ENCODE peak calls at places on chromosomes 3 and 15, in nine cellular contexts. O, Y, V, L, R, B, T, J and N are unnamed samples.

GRCh38 chr3:11034297-11035000 is 41.9 kb downstream of the SLC6A1 start:
- DNase-seq in T (no peak), V (no peak), J (no peak), R (no peak), B (no peak), Y (no peak), L (no peak), O (no peak), N (no peak)

GRCh38 chr15:85380860-85381535 is 595 bp downstream of the AKAP13 start:
- DNase-seq in T (peak; percentile 32), J (peak; percentile 50), V (peak; percentile 62), L (peak; percentile 18), B (no peak), Y (peak; percentile 61), R (no peak), O (no peak), N (peak; percentile 57)

GRCh38 chr3:11678735-11679134 is 35.0 kb upstream of the VGLL4 start:
- DNase-seq in B (no peak), O (no peak), J (no peak), L (no peak), V (no peak), T (no peak), Y (no peak), R (peak; percentile 8), N (no peak)

GRCh38 chr3:8596706-8597514 is 47.7 kb downstream of the SSUH2 start:
- DNase-seq in V (no peak), O (no peak), T (no peak), L (peak; percentile 84), Y (peak; percentile 30), J (no peak), R (no peak), B (no peak), N (no peak)

GRCh38 chr15:31482122-31482922 is 155.7 kb downstream of the KLF13 start:
- DNase-seq in R (no peak), O (peak; percentile 76), Y (peak; percentile 33), B (no peak), L (peak; percentile 5), J (peak; percentile 16), T (no peak), V (no peak), N (no peak)

GRCh38 chr15:58182460-58183163 is 44.4 kb downstream of the AQP9 start:
- DNase-seq in Y (no peak), R (peak; percentile 41), J (peak; percentile 31), O (no peak), B (peak; percentile 48), T (peak; percentile 41), V (peak; percentile 40), L (no peak), N (no peak)

GRCh38 chr3:165522371-165522770 is 314.9 kb downstream of the BCHE start:
- DNase-seq in Y (no peak), J (no peak), O (no peak), B (no peak), R (no peak), V (no peak), L (no peak), T (no peak), N (no peak)

GRCh38 chr3:142934897-142935269 is 28.6 kb downstream of the PAQR9 start:
- DNase-seq in O (no peak), J (no peak), Y (no peak), T (no peak), B (no peak), V (no peak), L (no peak), R (no peak), N (no peak)

GRCh38 chr3:170356596-170357175 is 829 bp upstream of the SKIL start:
- DNase-seq in Y (peak; percentile 89), V (peak; percentile 92), T (peak; percentile 85), R (peak; percentile 74), B (no peak), O (peak; percentile 90), J (peak; percentile 87), L (peak; percentile 75), N (peak; percentile 89)

GRCh38 chr3:24508423-24508839 is 13.8 kb upstream of the THRB start:
- DNase-seq in L (no peak), T (no peak), Y (no peak), V (no peak), R (no peak), O (no peak), J (no peak), B (no peak), N (no peak)

GRCh38 chr3:142586803-142587406 is 8.4 kb upstream of the ATR start:
- DNase-seq in O (no peak), L (no peak), Y (no peak), J (peak; percentile 41), B (peak; percentile 80), V (no peak), T (peak; percentile 77), R (peak; percentile 73), N (no peak)

GRCh38 chr3:196654691-196655090 is 15.2 kb downstream of the NRROS start:
- DNase-seq in V (no peak), J (no peak), Y (no peak), T (no peak), R (no peak), O (no peak), L (no peak), B (no peak), N (no peak)

GRCh38 chr3:95758707-95759106 is 1055.7 kb upstream of the EPHA6 start:
- DNase-seq in L (no peak), J (no peak), Y (no peak), T (no peak), O (no peak), B (no peak), R (no peak), V (no peak), N (no peak)

GRCh38 chr3:63582943-63583500 is 69.5 kb upstream of the SNTN start:
- DNase-seq in T (no peak), O (no peak), B (no peak), L (no peak), R (no peak), Y (no peak), J (no peak), V (no peak), N (no peak)

GRCh38 chr3:9980251-9980650 is 6.4 kb downstream of the EMC3 start:
- DNase-seq in B (no peak), V (no peak), T (no peak), J (no peak), O (no peak), R (no peak), L (no peak), Y (peak; percentile 1), N (no peak)

GRCh38 chr3:120797857-120798256 is 55.3 kb downstream of the GTF2E1 start:
- DNase-seq in J (no peak), B (no peak), O (no peak), Y (no peak), V (no peak), T (no peak), R (no peak), L (no peak), N (no peak)

GRCh38 chr3:197336348-197336747 is 37.9 kb upstream of the DLG1 start:
- DNase-seq in O (no peak), Y (no peak), R (no peak), J (no peak), V (no peak), L (no peak), T (no peak), B (no peak), N (no peak)

GRCh38 chr3:172512363-172512762 is 10.9 kb downstream of the TNFSF10 start:
- DNase-seq in V (peak; percentile 72), B (no peak), R (no peak), O (no peak), L (peak; percentile 45), T (peak; percentile 60), J (peak; percentile 45), Y (peak; percentile 67), N (no peak)

GRCh38 chr3:149872589-149872988 is 59.6 kb downstream of the RNF13 start:
- DNase-seq in L (no peak), T (no peak), O (no peak), R (no peak), B (no peak), J (no peak), Y (no peak), V (no peak), N (no peak)

GRCh38 chr3:71890356-71890931 is 105.5 kb upstream of the PROK2 start:
- DNase-seq in B (no peak), O (no peak), T (no peak), V (peak; percentile 45), J (no peak), R (no peak), Y (no peak), L (no peak), N (no peak)
- H3K4me3 ChIP-seq in B (no peak overlapping the region), O (no peak overlapping the region), T (no peak overlapping the region), V (no peak overlapping the region), J (no peak overlapping the region), R (no peak overlapping the region), Y (no peak overlapping the region), L (no peak overlapping the region), N (no peak overlapping the region)

GRCh38 chr15:96325579-96326331 is 4.7 kb upstream of the NR2F2 start:
- DNase-seq in R (peak; percentile 70), T (no peak), Y (no peak), L (no peak), B (no peak), J (no peak), O (no peak), V (no peak), N (no peak)
- H3K27me3 ChIP-seq in R (no peaks in the 10 kb centered on the region), T (peaks cover 15% of the 10 kb centered on the region), Y (peaks cover 4% of the 10 kb centered on the region), L (peaks cover 23% of the 10 kb centered on the region), B (no peaks in the 10 kb centered on the region), J (no peaks in the 10 kb centered on the region), O (peaks cover 77% of the 10 kb centered on the region), V (peaks cover 58% of the 10 kb centered on the region), N (no peaks in the 10 kb centered on the region)

DNA sequence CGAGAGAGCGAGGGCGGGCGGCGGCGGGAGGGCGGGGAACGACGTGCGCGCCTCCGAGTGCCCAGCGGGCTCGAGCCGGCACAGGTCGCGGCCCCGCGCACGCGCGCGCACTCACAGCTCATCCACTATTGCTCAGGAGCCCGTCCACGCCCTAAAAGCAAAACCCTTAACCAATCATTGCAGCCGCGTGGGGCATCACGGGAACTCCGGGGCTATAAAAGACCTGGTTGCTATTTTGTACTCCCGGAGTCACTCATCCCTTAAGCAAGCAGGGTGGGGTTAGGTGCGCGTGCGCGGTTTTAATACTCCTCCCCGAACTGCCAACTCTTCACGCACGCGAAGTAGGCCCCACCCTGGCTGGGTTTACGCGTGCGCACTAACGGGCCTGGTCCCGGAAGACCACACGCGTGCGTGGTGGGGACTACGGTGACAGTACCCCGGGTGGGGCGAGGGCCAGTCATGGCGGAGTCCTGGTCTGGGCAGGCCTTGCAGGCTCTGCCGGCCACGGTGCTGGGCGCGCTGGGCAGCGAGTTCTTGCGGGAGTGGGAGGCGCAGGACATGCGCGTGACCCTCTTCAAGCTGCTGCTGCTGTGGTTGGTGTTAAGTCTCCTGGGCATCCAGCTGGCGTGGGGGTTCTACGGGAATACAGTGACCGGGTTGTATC is at the start of the genes RHOA and TCTA:
- DNase-seq in B (peak; percentile 100), J (peak; percentile 100), O (peak; percentile 100), R (peak; percentile 100), L (peak; percentile 100), V (peak; percentile 100), T (peak; percentile 100), Y (peak; percentile 100), N (peak; percentile 99)
- TF ChIP-seq POLR2A in B (peak; percentile 98), J (no peak), O (peak; percentile 88), R (peak; percentile 97), L (peak; percentile 98), V (peak; percentile 90), T (peak; percentile 98), Y (peak; percentile 89), N (peak; percentile 91)

DNA sequence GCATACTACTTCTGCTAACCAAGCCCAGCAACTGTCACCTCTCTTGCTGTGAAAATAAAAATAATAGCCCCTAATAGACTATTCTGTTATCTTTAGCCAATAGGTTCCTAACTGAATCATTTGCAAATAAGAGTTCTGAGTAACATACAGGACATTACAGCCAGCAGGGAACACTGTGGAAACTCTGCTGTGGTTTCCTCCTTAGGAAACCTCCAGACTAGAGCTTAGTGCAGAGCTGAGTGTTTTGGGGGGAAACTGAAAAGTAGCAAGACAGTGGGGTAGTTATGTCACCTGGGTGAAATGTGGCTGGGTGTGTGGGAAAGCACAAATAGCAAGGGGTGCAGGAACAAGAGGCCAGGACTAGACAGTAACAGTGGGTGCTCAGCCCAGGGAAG is 32.4 kb downstream of the DZIP1L start:
- DNase-seq in O (no peak), B (no peak), L (no peak), R (no peak), V (no peak), J (no peak), Y (no peak), T (no peak), N (no peak)
- H3K4me3 ChIP-seq in O (no peak overlapping the region), B (no peak overlapping the region), L (no peak overlapping the region), R (no peak overlapping the region), V (no peak overlapping the region), J (no peak overlapping the region), Y (no peak overlapping the region), T (no peak overlapping the region), N (no peak overlapping the region)